ENCODE peak calls at places on chromosomes 4 and X, in nine cellular contexts. One of them, this sample, is unnamed.

GRCh38 chr4:25178838-25179261 is 18.6 kb upstream of the SEPSECS start:
- DNase-seq in choroid plexus epithelial cell: no peak
- DNase-seq in HT1080: no peak
- DNase-seq in left colon: no peak
- DNase-seq in stimulated activated CD8-positive, alpha-beta memory T cell treated with anti-CD3 and anti-CD28 coated beads, Interleukin-15, amount 100 ng/mL, for 4 hours: no peak
- DNase-seq in fibroblast of the aortic adventitia: no peak
- DNase-seq in activated effector memory CD4-positive, alpha-beta T cell treated with Interleukin-2 at 50 U/mL for 16 hours: no peak
- DNase-seq in activated T-helper 1 cell treated with anti-CD3 and anti-CD28 coated beads, Interleukin-12 subunit alpha, Interleukin-12 subunit beta, Interleukin-2, Interleukin-4 antibody, amounts not matched to agents 30 ng/mL and 10 ng/mL and 1 ng/mL, durations not matched to agents 14 hours and 24 hours and 36 hours: peak; percentile 6
- DNase-seq in HuH-7: no peak
- DNase-seq in this sample: no peak

GRCh38 chr4:118849867-118850812 is 14.2 kb upstream of the SEC24D start:
- DNase-seq in choroid plexus epithelial cell: peak; percentile 49
- DNase-seq in activated T-helper 1 cell treated with anti-CD3 and anti-CD28 coated beads, Interleukin-12 subunit alpha, Interleukin-12 subunit beta, Interleukin-2, Interleukin-4 antibody, amounts not matched to agents 30 ng/mL and 10 ng/mL and 1 ng/mL, durations not matched to agents 14 hours and 24 hours and 36 hours: peak; percentile 41
- DNase-seq in HT1080: peak; percentile 47
- DNase-seq in activated effector memory CD4-positive, alpha-beta T cell treated with Interleukin-2 at 50 U/mL for 16 hours: no peak
- DNase-seq in HuH-7: no peak
- DNase-seq in left colon: peak; percentile 26
- DNase-seq in stimulated activated CD8-positive, alpha-beta memory T cell treated with anti-CD3 and anti-CD28 coated beads, Interleukin-15, amount 100 ng/mL, for 4 hours: no peak
- DNase-seq in fibroblast of the aortic adventitia: peak; percentile 27
- DNase-seq in this sample: peak; percentile 32

GRCh38 chr4:169492436-169493163 is 119.8 kb downstream of the NEK1 start:
- DNase-seq in activated effector memory CD4-positive, alpha-beta T cell treated with Interleukin-2 at 50 U/mL for 16 hours: no peak
- DNase-seq in stimulated activated CD8-positive, alpha-beta memory T cell treated with anti-CD3 and anti-CD28 coated beads, Interleukin-15, amount 100 ng/mL, for 4 hours: no peak
- DNase-seq in HT1080: peak; percentile 59
- DNase-seq in choroid plexus epithelial cell: peak; percentile 71
- DNase-seq in activated T-helper 1 cell treated with anti-CD3 and anti-CD28 coated beads, Interleukin-12 subunit alpha, Interleukin-12 subunit beta, Interleukin-2, Interleukin-4 antibody, amounts not matched to agents 30 ng/mL and 10 ng/mL and 1 ng/mL, durations not matched to agents 14 hours and 24 hours and 36 hours: peak; percentile 17
- DNase-seq in fibroblast of the aortic adventitia: peak; percentile 66
- DNase-seq in left colon: peak; percentile 18
- DNase-seq in HuH-7: peak; percentile 45
- DNase-seq in this sample: peak; percentile 60

GRCh38 chrX:70386240-70386639 is 36.9 kb upstream of the GDPD2 start:
- DNase-seq in activated T-helper 1 cell treated with anti-CD3 and anti-CD28 coated beads, Interleukin-12 subunit alpha, Interleukin-12 subunit beta, Interleukin-2, Interleukin-4 antibody, amounts not matched to agents 30 ng/mL and 10 ng/mL and 1 ng/mL, durations not matched to agents 14 hours and 24 hours and 36 hours: no peak
- DNase-seq in stimulated activated CD8-positive, alpha-beta memory T cell treated with anti-CD3 and anti-CD28 coated beads, Interleukin-15, amount 100 ng/mL, for 4 hours: no peak
- DNase-seq in fibroblast of the aortic adventitia: no peak
- DNase-seq in HuH-7: no peak
- DNase-seq in left colon: no peak
- DNase-seq in HT1080: no peak
- DNase-seq in activated effector memory CD4-positive, alpha-beta T cell treated with Interleukin-2 at 50 U/mL for 16 hours: no peak
- DNase-seq in choroid plexus epithelial cell: no peak
- DNase-seq in this sample: no peak

GRCh38 chr4:83552924-83553323 is 17.0 kb downstream of the GPAT3 start:
- DNase-seq in left colon: no peak
- DNase-seq in fibroblast of the aortic adventitia: peak; percentile 51
- DNase-seq in stimulated activated CD8-positive, alpha-beta memory T cell treated with anti-CD3 and anti-CD28 coated beads, Interleukin-15, amount 100 ng/mL, for 4 hours: no peak
- DNase-seq in choroid plexus epithelial cell: peak; percentile 72
- DNase-seq in HuH-7: no peak
- DNase-seq in HT1080: peak; percentile 95
- DNase-seq in activated T-helper 1 cell treated with anti-CD3 and anti-CD28 coated beads, Interleukin-12 subunit alpha, Interleukin-12 subunit beta, Interleukin-2, Interleukin-4 antibody, amounts not matched to agents 30 ng/mL and 10 ng/mL and 1 ng/mL, durations not matched to agents 14 hours and 24 hours and 36 hours: no peak
- DNase-seq in activated effector memory CD4-positive, alpha-beta T cell treated with Interleukin-2 at 50 U/mL for 16 hours: no peak
- DNase-seq in this sample: peak; percentile 70

GRCh38 chrX:134999469-134999868 is 8.7 kb downstream of the SMIM10 start:
- DNase-seq in left colon: no peak
- DNase-seq in activated effector memory CD4-positive, alpha-beta T cell treated with Interleukin-2 at 50 U/mL for 16 hours: no peak
- DNase-seq in HuH-7: peak; percentile 27
- DNase-seq in HT1080: peak; percentile 47
- DNase-seq in fibroblast of the aortic adventitia: peak; percentile 71
- DNase-seq in choroid plexus epithelial cell: peak; percentile 71
- DNase-seq in activated T-helper 1 cell treated with anti-CD3 and anti-CD28 coated beads, Interleukin-12 subunit alpha, Interleukin-12 subunit beta, Interleukin-2, Interleukin-4 antibody, amounts not matched to agents 30 ng/mL and 10 ng/mL and 1 ng/mL, durations not matched to agents 14 hours and 24 hours and 36 hours: no peak
- DNase-seq in stimulated activated CD8-positive, alpha-beta memory T cell treated with anti-CD3 and anti-CD28 coated beads, Interleukin-15, amount 100 ng/mL, for 4 hours: no peak
- DNase-seq in this sample: peak; percentile 72

GRCh38 chrX:137025930-137026329 is 7.9 kb downstream of the GPR101 start:
- DNase-seq in left colon: no peak
- DNase-seq in fibroblast of the aortic adventitia: no peak
- DNase-seq in activated T-helper 1 cell treated with anti-CD3 and anti-CD28 coated beads, Interleukin-12 subunit alpha, Interleukin-12 subunit beta, Interleukin-2, Interleukin-4 antibody, amounts not matched to agents 30 ng/mL and 10 ng/mL and 1 ng/mL, durations not matched to agents 14 hours and 24 hours and 36 hours: no peak
- DNase-seq in HuH-7: no peak
- DNase-seq in HT1080: no peak
- DNase-seq in choroid plexus epithelial cell: no peak
- DNase-seq in stimulated activated CD8-positive, alpha-beta memory T cell treated with anti-CD3 and anti-CD28 coated beads, Interleukin-15, amount 100 ng/mL, for 4 hours: no peak
- DNase-seq in activated effector memory CD4-positive, alpha-beta T cell treated with Interleukin-2 at 50 U/mL for 16 hours: no peak
- DNase-seq in this sample: no peak

GRCh38 chrX:149470960-149471359 is 34.1 kb downstream of the IDS start:
- DNase-seq in choroid plexus epithelial cell: peak; percentile 65
- DNase-seq in activated T-helper 1 cell treated with anti-CD3 and anti-CD28 coated beads, Interleukin-12 subunit alpha, Interleukin-12 subunit beta, Interleukin-2, Interleukin-4 antibody, amounts not matched to agents 30 ng/mL and 10 ng/mL and 1 ng/mL, durations not matched to agents 14 hours and 24 hours and 36 hours: peak; percentile 28
- DNase-seq in stimulated activated CD8-positive, alpha-beta memory T cell treated with anti-CD3 and anti-CD28 coated beads, Interleukin-15, amount 100 ng/mL, for 4 hours: peak; percentile 10
- DNase-seq in activated effector memory CD4-positive, alpha-beta T cell treated with Interleukin-2 at 50 U/mL for 16 hours: peak; percentile 30
- DNase-seq in left colon: peak; percentile 72
- DNase-seq in HT1080: peak; percentile 73
- DNase-seq in fibroblast of the aortic adventitia: peak; percentile 59
- DNase-seq in HuH-7: peak; percentile 60
- DNase-seq in this sample: peak; percentile 64

GRCh38 chr4:151953286-151953685 is 192.5 kb upstream of the GATB start:
- DNase-seq in HuH-7: no peak
- DNase-seq in fibroblast of the aortic adventitia: no peak
- DNase-seq in stimulated activated CD8-positive, alpha-beta memory T cell treated with anti-CD3 and anti-CD28 coated beads, Interleukin-15, amount 100 ng/mL, for 4 hours: no peak
- DNase-seq in activated T-helper 1 cell treated with anti-CD3 and anti-CD28 coated beads, Interleukin-12 subunit alpha, Interleukin-12 subunit beta, Interleukin-2, Interleukin-4 antibody, amounts not matched to agents 30 ng/mL and 10 ng/mL and 1 ng/mL, durations not matched to agents 14 hours and 24 hours and 36 hours: no peak
- DNase-seq in activated effector memory CD4-positive, alpha-beta T cell treated with Interleukin-2 at 50 U/mL for 16 hours: no peak
- DNase-seq in left colon: no peak
- DNase-seq in HT1080: no peak
- DNase-seq in choroid plexus epithelial cell: no peak
- DNase-seq in this sample: peak; percentile 2

This sample was measured in cardiac fibroblast.